ENCODE peak calls at places on chromosomes 7 and 10, in nine cellular contexts. S is SK-N-SH, Z is transverse colon, P is suprapubic skin, W is HepG2, T is H1, O is stomach, C is upper lobe of left lung, R is ovary. L is an unnamed sample.

GRCh38 chr7:85289279-85289678 is 102.4 kb upstream of the SEMA3D start:
- DNase-seq in S (no peak), Z (no peak), P (no peak), W (no peak), T (no peak), O (no peak), C (no peak), R (no peak), L (no peak)

GRCh38 chr10:122073508-122073907 is 84.5 kb downstream of the TACC2 start:
- DNase-seq in S (no peak), Z (no peak), P (no peak), W (no peak), T (no peak), O (no peak), C (no peak), R (no peak), L (no peak)

GRCh38 chr7:75639893-75640600 is 98.7 kb downstream of the HIP1 start:
- DNase-seq in S (no peak), Z (no peak), P (no peak), W (no peak), T (peak; percentile 83), O (no peak), C (no peak), R (no peak), L (no peak)

GRCh38 chr10:81872206-81872605 is 2.8 kb upstream of the NRG3 start:
- DNase-seq in S (no peak), Z (no peak), P (no peak), W (no peak), T (no peak), O (no peak), C (no peak), R (no peak), L (no peak)

GRCh38 chr7:71236488-71237179 is 104.7 kb downstream of the GALNT17 start:
- DNase-seq in S (no peak), Z (no peak), P (no peak), W (no peak), T (no peak), O (no peak), C (peak; percentile 24), R (peak; percentile 81), L (no peak)

GRCh38 chr10:86079088-86079487 is 287.5 kb downstream of the GRID1 start:
- DNase-seq in S (no peak), Z (no peak), P (peak; percentile 16), W (no peak), T (peak; percentile 48), O (peak; percentile 5), C (no peak), R (no peak), L (no peak)

GRCh38 chr7:73893342-73894101 is 32.6 kb downstream of the TMEM270 start:
- DNase-seq in S (no peak), Z (peak; percentile 27), P (peak; percentile 86), W (no peak), T (no peak), O (no peak), C (peak; percentile 86), R (no peak), L (no peak)

GRCh38 chr7:30169585-30169978 is 34.8 kb downstream of the MTURN start:
- DNase-seq in S (no peak), Z (no peak), P (no peak), W (no peak), T (no peak), O (no peak), C (no peak), R (no peak), L (no peak)

GRCh38 chr7:68783671-68784070 is 814.6 kb upstream of the AUTS2 start:
- DNase-seq in S (no peak), Z (no peak), P (no peak), W (no peak), T (no peak), O (no peak), C (no peak), R (no peak), L (no peak)

DNA sequence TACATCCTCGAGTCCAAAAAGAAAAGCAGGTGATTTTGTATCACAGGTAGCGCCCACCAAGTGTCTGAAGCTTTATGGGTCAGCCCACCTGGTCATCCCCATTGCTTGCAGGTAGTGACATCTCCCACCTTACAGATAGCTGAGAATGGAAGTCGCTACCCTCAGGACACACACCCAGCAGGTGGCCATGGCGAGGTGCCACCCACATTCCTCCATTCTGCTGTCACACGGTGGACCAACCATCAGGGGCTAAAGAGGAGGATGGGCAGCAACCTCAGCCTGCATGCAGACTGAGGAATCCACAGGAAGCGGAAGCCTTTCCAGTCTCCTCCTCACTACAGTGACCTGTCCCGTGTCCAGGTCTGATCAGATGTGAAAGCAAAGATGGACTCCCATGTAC is 162.8 kb downstream of the PAXIP1 start:
- DNase-seq in S (no peak), Z (no peak), P (no peak), W (no peak), T (no peak), O (no peak), C (no peak), R (no peak), L (no peak)
- TF ChIP-seq EP300 in S (no peak), Z (no peak), P (no peak), W (no peak), T (no peak), O (no peak), C (no peak), R (no peak), L (no peak)

GRCh38 chr10:3094565-3095168 is 27.3 kb downstream of the PFKP start:
- DNase-seq in S (no peak), Z (no peak), P (no peak), W (peak; percentile 16), T (no peak), O (no peak), C (no peak), R (no peak), L (no peak)
- H3K4me3 ChIP-seq in S (peak overlapping the region; percentile 15), Z (no peak overlapping the region), P (no peak overlapping the region), W (no peak overlapping the region), T (no peak overlapping the region), O (no peak overlapping the region), C (no peak overlapping the region), R (no peak overlapping the region), L (no peak overlapping the region)

GRCh38 chr7:28409716-28410627 is 2.3 kb upstream of the CREB5 start:
- DNase-seq in S (peak; percentile 76), Z (peak; percentile 18), P (peak; percentile 79), W (no peak), T (peak; percentile 69), O (peak; percentile 27), C (peak; percentile 89), R (peak; percentile 58), L (no peak)

GRCh38 chr7:28410628-28411578 is 1.4 kb upstream of the CREB5 start:
- DNase-seq in S (peak; percentile 57), Z (peak; percentile 23), P (peak; percentile 89), W (no peak), T (peak; percentile 63), O (no peak), C (no peak), R (peak; percentile 45), L (no peak)

GRCh38 chr7:28414453-28414852 is 2.1 kb downstream of the CREB5 start:
- DNase-seq in S (no peak), Z (no peak), P (no peak), W (no peak), T (no peak), O (no peak), C (no peak), R (no peak), L (no peak)

GRCh38 chr7:28408974-28409715 is 3.2 kb upstream of the CREB5 start:
- DNase-seq in S (peak; percentile 95), Z (peak; percentile 83), P (peak; percentile 97), W (peak; percentile 78), T (peak; percentile 91), O (peak; percentile 78), C (peak; percentile 94), R (peak; percentile 96), L (peak; percentile 100)

GRCh38 chr7:28411876-28412662 is at the start of gene CREB5:
- DNase-seq in S (no peak), Z (no peak), P (no peak), W (no peak), T (no peak), O (no peak), C (no peak), R (no peak), L (no peak)
- H3K27me3 ChIP-seq in S (no peaks in the 10 kb centered on the region), Z (peaks cover 86% of the 10 kb centered on the region), P (peaks cover 47% of the 10 kb centered on the region), W (peaks cover 2% of the 10 kb centered on the region), T (peaks cover 19% of the 10 kb centered on the region), O (no peaks in the 10 kb centered on the region), C (peaks cover 22% of the 10 kb centered on the region), R (no peaks in the 10 kb centered on the region), L (no peaks in the 10 kb centered on the region)

DNA sequence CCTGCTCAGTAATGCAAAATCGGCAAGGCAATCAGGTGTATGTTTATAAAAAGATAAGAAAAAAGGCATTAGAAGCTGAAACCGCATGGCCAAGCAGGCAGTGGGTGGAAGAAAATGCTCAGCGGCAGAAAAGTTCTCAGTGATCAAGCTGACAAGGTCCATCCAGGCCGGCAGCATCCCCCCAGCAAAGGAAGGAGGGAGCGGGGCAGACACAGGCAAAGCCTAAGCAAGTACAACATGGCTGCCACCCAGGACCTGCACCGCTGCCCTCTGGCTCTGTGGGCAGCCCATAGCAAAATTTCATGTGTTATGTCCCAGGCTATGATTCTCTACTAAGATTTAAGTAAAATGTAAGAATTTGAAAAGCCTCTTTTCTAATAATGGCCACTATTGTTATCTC is 45.4 kb downstream of the MRPS24 start:
- DNase-seq in S (no peak), Z (no peak), P (no peak), W (no peak), T (no peak), O (no peak), C (no peak), R (no peak), L (no peak)
- TF ChIP-seq EP300 in S (no peak), Z (no peak), P (no peak), W (no peak), T (no peak), O (no peak), C (no peak), R (no peak), L (no peak)

GRCh38 chr10:93072713-93073538 is 767 bp upstream of the CYP26A1 start:
- DNase-seq in S (peak; percentile 42), Z (no peak), P (no peak), W (no peak), T (no peak), O (no peak), C (peak; percentile 46), R (no peak), L (peak; percentile 92)
- H3K4me3 ChIP-seq in S (peak overlapping the region; percentile 53), Z (no peak overlapping the region), P (peak overlapping the region; percentile 40), W (peak overlapping the region; percentile 56), T (peak overlapping the region; percentile 69), O (peak overlapping the region; percentile 60), C (no peak overlapping the region), R (no peak overlapping the region), L (peak overlapping the region; percentile 42)

GRCh38 chr10:27745380-27745718 is 270 bp downstream of the MKX start:
- DNase-seq in S (peak; percentile 14), Z (peak; percentile 7), P (no peak), W (no peak), T (no peak), O (no peak), C (no peak), R (peak; percentile 66), L (no peak)
- H3K27me3 ChIP-seq in S (peaks cover 76% of the 10 kb centered on the region), Z (peaks cover 100% of the 10 kb centered on the region), P (peaks cover 96% of the 10 kb centered on the region), W (peaks cover 8% of the 10 kb centered on the region), T (peaks cover 38% of the 10 kb centered on the region), O (no peaks in the 10 kb centered on the region), C (peaks cover 62% of the 10 kb centered on the region), R (no peaks in the 10 kb centered on the region), L (peaks cover 70% of the 10 kb centered on the region)

L was measured in esophagus muscularis mucosa.